ENCODE peak calls at places on chromosomes 4 and X, in ten cellular contexts. U, J, G, R, T, Y, L, E, F and O are unnamed samples.
A peak's percentile ranks its signal among the peaks of the same experiment; 100 is the strongest.

GRCh38 chrX:41152221-41152620 is 67.0 kb downstream of the USP9X start:
- DNase-seq in J (no peak), T (no peak), U (no peak), F (no peak), G (no peak), E (no peak), R (no peak), Y (no peak), L (no peak), O (no peak)

GRCh38 chr4:113446019-113446418 is 315.5 kb downstream of the CAMK2D start:
- DNase-seq in E (peak; percentile 97), G (no peak), Y (no peak), L (peak; percentile 77), F (no peak), U (peak; percentile 75), J (no peak), T (no peak), R (no peak), O (no peak)

GRCh38 chr4:62881901-62882300 is 1527.3 kb downstream of the TECRL start:
- DNase-seq in E (no peak), U (no peak), Y (no peak), F (no peak), T (no peak), G (no peak), L (no peak), R (no peak), J (no peak), O (no peak)

GRCh38 chr4:129240816-129241215 is 144.9 kb downstream of the C4orf33 start:
- DNase-seq in Y (no peak), T (no peak), G (no peak), R (no peak), E (peak; percentile 70), U (no peak), F (no peak), L (no peak), J (no peak), O (no peak)

GRCh38 chrX:41561045-41561444 is 113.9 kb downstream of the NYX start:
- DNase-seq in E (peak; percentile 94), U (peak; percentile 68), Y (peak; percentile 31), G (no peak), R (peak; percentile 52), L (peak; percentile 79), F (no peak), T (no peak), J (peak; percentile 31), O (no peak)

GRCh38 chr4:109665783-109666455 is 37.3 kb downstream of the CASP6 start:
- DNase-seq in R (no peak), T (no peak), U (no peak), Y (no peak), L (peak; percentile 56), G (no peak), F (no peak), E (no peak), J (no peak), O (no peak)

GRCh38 chrX:45445745-45446412 is 245.2 kb upstream of the DIPK2B start:
- DNase-seq in T (no peak), F (no peak), G (no peak), E (peak; percentile 90), L (peak; percentile 72), R (peak; percentile 45), U (peak; percentile 74), J (no peak), Y (no peak), O (no peak)

GRCh38 chr4:161949941-161950725 is 213.7 kb downstream of the FSTL5 start:
- DNase-seq in T (no peak), R (no peak), E (peak; percentile 3), F (no peak), G (no peak), J (no peak), L (no peak), Y (no peak), U (peak; percentile 46), O (no peak)

GRCh38 chr4:114078636-114079035 is 99.2 kb upstream of the ARSJ start:
- DNase-seq in L (no peak), U (peak; percentile 83), G (no peak), R (no peak), E (peak; percentile 90), Y (no peak), T (no peak), F (no peak), J (no peak), O (no peak)

GRCh38 chr4:182126096-182126495 is 117.1 kb upstream of the TENM3 start:
- DNase-seq in U (no peak), F (no peak), E (peak; percentile 21), G (no peak), J (no peak), R (no peak), L (no peak), T (no peak), Y (no peak), O (no peak)

GRCh38 chr4:2497931-2498330 is 29.0 kb downstream of the RNF4 start:
- DNase-seq in U (no peak), Y (no peak), T (no peak), G (no peak), J (peak; percentile 13), L (no peak), R (no peak), E (no peak), F (peak; percentile 66), O (no peak)

GRCh38 chrX:26871967-26872366 is 591.2 kb downstream of the PPP4R3C start:
- DNase-seq in F (no peak), J (no peak), U (no peak), R (no peak), L (no peak), G (no peak), E (no peak), Y (no peak), T (no peak), O (no peak)

GRCh38 chr4:4610672-4611071 is 68.8 kb upstream of the STX18 start:
- DNase-seq in J (no peak), F (no peak), T (no peak), L (no peak), U (no peak), R (no peak), Y (no peak), G (no peak), E (no peak), O (no peak)

GRCh38 chr4:126738926-126739325 is 893.8 kb upstream of the INTU start:
- DNase-seq in R (no peak), Y (no peak), T (no peak), E (peak; percentile 83), F (no peak), U (no peak), G (no peak), L (no peak), J (no peak), O (no peak)

GRCh38 chr4:76984127-76984526 is 34.6 kb downstream of the SEPTIN11 start:
- DNase-seq in R (no peak), E (peak; percentile 83), U (peak; percentile 74), J (no peak), Y (peak; percentile 39), F (peak; percentile 77), L (peak; percentile 84), G (no peak), T (no peak), O (no peak)

GRCh38 chr4:23337292-23337691 is 552.6 kb downstream of the PPARGC1A start:
- DNase-seq in F (no peak), J (no peak), E (no peak), L (no peak), U (no peak), G (no peak), Y (no peak), R (no peak), T (no peak), O (no peak)

DNA sequence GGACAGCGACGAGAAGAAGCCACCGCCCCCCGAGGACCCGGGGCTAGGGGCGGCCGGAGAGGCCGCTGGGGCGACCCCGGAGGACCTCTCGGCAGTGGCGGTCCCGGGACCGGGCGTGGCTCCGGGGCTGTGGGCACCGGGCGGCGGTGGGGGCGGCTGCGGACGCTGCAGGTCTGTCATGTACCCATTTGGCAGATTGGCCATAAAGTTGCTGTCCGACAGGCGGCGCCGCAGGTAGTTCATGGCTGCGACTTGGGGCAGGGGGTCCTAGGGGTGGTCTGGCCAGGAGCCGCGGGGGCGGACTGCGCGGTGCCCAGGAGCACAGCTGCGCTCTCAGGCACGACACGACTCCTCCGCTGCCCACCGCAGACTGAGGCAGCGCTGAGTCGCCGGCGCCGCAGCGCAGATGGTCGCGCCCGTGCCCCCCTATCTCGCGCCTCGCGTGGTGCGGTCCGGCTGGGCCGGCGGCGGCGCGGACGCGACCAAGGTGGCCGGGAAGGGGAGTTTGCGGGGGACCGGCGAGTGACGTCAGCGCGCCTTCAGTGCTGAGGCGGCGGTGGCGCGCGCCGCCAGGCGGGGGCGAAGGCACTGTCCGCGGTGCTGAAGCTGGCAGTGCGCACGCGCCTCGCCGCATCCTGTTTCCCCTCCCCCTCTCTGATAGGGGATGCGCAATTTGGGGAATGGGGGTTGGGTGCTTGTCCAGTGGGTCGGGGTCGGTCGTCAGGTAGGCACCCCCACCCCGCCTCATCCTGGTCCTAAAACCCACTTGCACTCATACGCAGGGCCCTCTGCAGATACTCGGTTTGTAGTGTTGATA is at the start of gene SYN1:
- DNase-seq in R (peak; percentile 14), F (peak; percentile 86), U (peak; percentile 70), L (peak; percentile 60), J (peak; percentile 79), T (peak; percentile 77), E (peak; percentile 72), G (peak; percentile 51), Y (peak; percentile 69), O (peak; percentile 71)
- TF ChIP-seq CTCF in R (no peak), F (no peak), U (no peak), L (no peak), J (no peak), T (no peak), E (no peak), G (no peak), Y (no peak), O (peak; percentile 1)

GRCh38 chr4:136742330-136742729 is 790.0 kb downstream of the PCDH18 start:
- DNase-seq in R (no peak), E (peak; percentile 8), T (no peak), F (no peak), L (no peak), G (no peak), J (no peak), Y (no peak), U (no peak), O (no peak)
- H3K4me3 ChIP-seq in R (no peak overlapping the region), E (no peak overlapping the region), T (no peak overlapping the region), F (no peak overlapping the region), L (no peak overlapping the region), G (no peak overlapping the region), J (no peak overlapping the region), Y (no peak overlapping the region), U (no peak overlapping the region), O (no peak overlapping the region)

DNA sequence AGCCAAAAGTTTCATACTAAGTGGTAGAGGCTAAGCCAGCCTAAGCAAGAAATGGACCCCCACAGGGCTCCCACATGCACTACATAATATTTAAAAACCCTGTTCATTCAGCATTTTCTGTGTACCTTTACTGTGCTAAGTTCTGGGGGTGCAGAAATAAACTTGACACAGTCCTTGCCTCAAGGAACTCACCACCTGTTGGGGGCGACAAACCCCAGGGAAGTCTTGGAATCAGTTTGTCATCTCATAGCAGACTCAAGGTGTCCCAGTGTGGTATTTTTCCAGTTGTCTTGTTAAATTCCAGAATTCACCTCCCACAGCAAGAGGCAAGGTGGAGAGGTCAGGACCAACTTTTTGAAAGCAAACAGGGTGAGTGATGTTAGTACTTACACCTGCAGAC is 43.1 kb downstream of the ATG4A start:
- DNase-seq in T (no peak), L (no peak), E (no peak), R (no peak), G (no peak), F (no peak), Y (no peak), U (no peak), J (no peak), O (no peak)
- TF ChIP-seq CTCF in T (no peak), L (no peak), E (peak; percentile 7), R (no peak), G (no peak), F (no peak), Y (no peak), U (no peak), J (no peak), O (no peak)

GRCh38 chr4:48692897-48693296 is 87.2 kb downstream of the FRYL start:
- DNase-seq in Y (no peak), L (no peak), E (no peak), J (no peak), G (no peak), T (no peak), U (peak; percentile 25), R (no peak), F (no peak), O (no peak)
- H3K4me3 ChIP-seq in Y (no peak overlapping the region), L (no peak overlapping the region), E (no peak overlapping the region), J (no peak overlapping the region), G (no peak overlapping the region), T (no peak overlapping the region), U (no peak overlapping the region), R (no peak overlapping the region), F (no peak overlapping the region), O (no peak overlapping the region)